ENCODE peak calls at places on chromosomes 12 and 14, in eight cellular contexts. Q is esophagus muscularis mucosa, W is SK-N-SH, P is K562, F is suprapubic skin, E is sigmoid colon, G is H1, V is HepG2. T is an unnamed sample. For H3K4me1, the result is how much of the 10 kb centered on the place peaks cover.

GRCh38 chr12:109772622-109773321 is 59.1 kb downstream of the FAM222A start:
- DNase-seq in P (no peak), V (no peak), G (no peak), E (peak), F (peak), Q (no peak), W (no peak), T (no peak)

GRCh38 chr14:69423279-69423678 is 24.8 kb downstream of the SLC39A9 start:
- DNase-seq in G (no peak), V (no peak), F (no peak), E (no peak), Q (no peak), P (no peak), W (no peak), T (no peak)

GRCh38 chr12:71014180-71014785 is 93.7 kb upstream of the PTPRR start:
- DNase-seq in E (no peak), P (no peak), Q (no peak), V (peak), F (no peak), G (no peak), W (peak), T (no peak)

GRCh38 chr14:40113671-40114070 is 681.4 kb upstream of the FBXO33 start:
- DNase-seq in G (no peak), V (peak), W (no peak), Q (no peak), E (no peak), P (no peak), F (no peak), T (no peak)

GRCh38 chr14:97703006-97703760 is 906.0 kb downstream of the VRK1 start:
- DNase-seq in G (no peak), V (no peak), E (no peak), Q (no peak), P (no peak), W (no peak), F (no peak), T (no peak)

GRCh38 chr14:70886421-70887206 is 20.6 kb upstream of the PCNX1 start:
- DNase-seq in V (no peak), E (no peak), P (no peak), W (no peak), Q (no peak), G (no peak), F (no peak), T (no peak)

GRCh38 chr12:67892289-67892688 is 97.0 kb upstream of the IFNG-AS1 start:
- DNase-seq in F (no peak), G (no peak), Q (no peak), E (no peak), V (no peak), W (peak), P (no peak), T (no peak)

GRCh38 chr14:89164168-89165074 is 252.6 kb downstream of the FOXN3 start:
- DNase-seq in W (no peak), Q (no peak), E (no peak), G (no peak), V (no peak), P (peak), F (no peak), T (no peak)

GRCh38 chr12:100573499-100574261 is at the start of gene GAS2L3:
- DNase-seq in W (peak), V (peak), P (peak), G (peak), F (peak), Q (peak), E (peak), T (peak)

GRCh38 chr14:71529855-71530254 is 402.4 kb upstream of the RGS6 start:
- DNase-seq in W (no peak), Q (no peak), V (no peak), F (no peak), G (no peak), E (no peak), P (no peak), T (no peak)

GRCh38 chr14:64388533-64389243 is 535 bp downstream of the MTHFD1 start:
- DNase-seq in W (peak), V (peak), E (no peak), Q (no peak), P (no peak), G (no peak), F (no peak), T (peak)

GRCh38 chr14:99351166-99352007 is 79.4 kb upstream of the BCL11B start:
- DNase-seq in Q (no peak), W (no peak), F (peak), E (no peak), G (no peak), P (no peak), V (no peak), T (no peak)

GRCh38 chr14:105176513-105176912 is 4.6 kb downstream of the NUDT14 start:
- DNase-seq in G (no peak), P (no peak), V (no peak), W (no peak), F (no peak), Q (no peak), E (no peak), T (no peak)

GRCh38 chr12:59580050-59580449 is 15.8 kb upstream of the SLC16A7 start:
- DNase-seq in P (no peak), F (no peak), E (no peak), Q (no peak), G (no peak), W (no peak), V (no peak), T (no peak)

GRCh38 chr12:82682851-82683261 is 3.9 kb upstream of the TMTC2 start:
- DNase-seq in F (no peak), W (no peak), V (no peak), E (no peak), Q (no peak), P (no peak), G (no peak), T (no peak)

GRCh38 chr12:11433664-11434063 is 38.3 kb upstream of the PRB2 start:
- DNase-seq in W (no peak), Q (no peak), P (no peak), F (no peak), V (no peak), E (no peak), G (no peak), T (no peak)

GRCh38 chr14:31251028-31251958 is 43.7 kb upstream of the HECTD1 start:
- DNase-seq in V (no peak), G (no peak), F (no peak), W (no peak), E (no peak), P (no peak), Q (no peak), T (peak)

GRCh38 chr12:4738541-4738940 is 18.3 kb downstream of the GALNT8 start:
- DNase-seq in P (no peak), W (no peak), G (no peak), F (no peak), V (no peak), Q (no peak), E (no peak), T (no peak)

GRCh38 chr12:113757223-113758002 is 208.7 kb downstream of the RBM19 start:
- DNase-seq in W (no peak), V (no peak), P (no peak), Q (no peak), F (no peak), E (no peak), G (no peak), T (no peak)

GRCh38 chr12:45336762-45337596 is 121.1 kb downstream of the ANO6 start:
- DNase-seq in P (no peak), W (no peak), E (no peak), V (no peak), G (no peak), F (no peak), Q (no peak), T (no peak)

GRCh38 chr12:122862872-122863701 is 27.8 kb downstream of the HIP1R start:
- DNase-seq in V (peak), P (no peak), F (peak), G (no peak), E (peak), Q (no peak), W (peak), T (peak)

GRCh38 chr12:1360812-1361211 is 233.6 kb downstream of the FBXL14 start:
- DNase-seq in G (no peak), V (no peak), E (no peak), P (no peak), W (no peak), F (no peak), Q (no peak), T (no peak)

GRCh38 chr12:107134558-107134957 is 41.2 kb upstream of the CRY1 start:
- DNase-seq in V (peak), E (no peak), W (no peak), F (no peak), P (peak), Q (no peak), G (peak), T (no peak)

GRCh38 chr12:120538281-120539156 is 4.4 kb downstream of the RNF10 start:
- DNase-seq in E (peak), V (peak), G (no peak), F (no peak), Q (no peak), P (no peak), W (peak), T (peak)

GRCh38 chr12:116455540-116456306 is 103.5 kb upstream of the MAP1LC3B2 start:
- DNase-seq in F (peak), V (no peak), Q (peak), W (peak), G (no peak), P (peak), E (peak), T (peak)

GRCh38 chr14:96363751-96364336 is 518 bp downstream of the GSKIP start:
- DNase-seq in G (no peak), F (peak), E (peak), V (peak), P (peak), Q (no peak), W (peak), T (peak)

GRCh38 chr12:75560167-75560566 is 48.8 kb upstream of the KRR1 start:
- DNase-seq in E (no peak), V (peak), W (peak), P (no peak), Q (no peak), G (no peak), F (no peak), T (no peak)

GRCh38 chr12:75834591-75834990 is 197.0 kb downstream of the PHLDA1 start:
- DNase-seq in Q (no peak), V (no peak), P (no peak), G (no peak), E (no peak), W (no peak), F (no peak), T (no peak)

GRCh38 chr14:105325716-105326567 is 11.4 kb downstream of the PACS2 start:
- DNase-seq in P (no peak), Q (no peak), G (no peak), E (no peak), F (no peak), V (no peak), W (peak), T (no peak)

GRCh38 chr12:93003540-93004239 is 74.6 kb upstream of the EEA1 start:
- DNase-seq in F (no peak), W (no peak), V (no peak), G (no peak), E (no peak), P (no peak), Q (no peak), T (no peak)

GRCh38 chr12:50354908-50355307 is 41.5 kb downstream of the FAM186A start:
- DNase-seq in Q (no peak), E (no peak), V (no peak), G (no peak), F (no peak), W (no peak), P (peak), T (no peak)
- TF ChIP-seq EP300 in Q (no peak), E (no peak), V (no peak), G (no peak), F (no peak), W (no peak), P (no peak), T (no peak)

GRCh38 chr12:54038760-54039414 is 6.0 kb downstream of the HOXC5 start:
- DNase-seq in E (no peak), P (no peak), V (no peak), G (no peak), F (peak), W (no peak), Q (no peak), T (peak)

GRCh38 chr12:54035561-54036377 is 2.9 kb downstream of the HOXC5 start:
- DNase-seq in F (no peak), Q (no peak), P (no peak), W (peak), V (no peak), G (no peak), E (no peak), T (no peak)

GRCh38 chr12:54038260-54038759 is 5.5 kb downstream of the HOXC5 start:
- DNase-seq in E (no peak), G (no peak), V (no peak), Q (no peak), F (no peak), W (no peak), P (no peak), T (no peak)

GRCh38 chr12:54036620-54037359 is 3.9 kb downstream of the HOXC5 start:
- DNase-seq in V (no peak), G (no peak), Q (no peak), P (no peak), F (no peak), W (no peak), E (no peak), T (no peak)

GRCh38 chr12:54037360-54038259 is 4.8 kb downstream of the HOXC5 start:
- DNase-seq in F (no peak), E (no peak), P (no peak), V (no peak), W (no peak), G (no peak), Q (no peak), T (no peak)
- H3K4me1 ChIP-seq in F (half or more), E (under half), P (under half), V (under half), W (under half), G (under half), Q (under half), T (under half)

GRCh38 chr14:53956427-53957201 is at the start of gene BMP4:
- DNase-seq in F (peak), Q (no peak), W (peak), E (peak), V (peak), P (peak), G (peak), T (peak)

GRCh38 chr14:53955234-53955556 is 1.4 kb downstream of the BMP4 start:
- DNase-seq in V (no peak), W (no peak), P (no peak), F (peak), Q (no peak), E (no peak), G (no peak), T (no peak)

GRCh38 chr14:53954551-53955233 is 1.9 kb downstream of the BMP4 start:
- DNase-seq in W (no peak), G (peak), Q (no peak), P (no peak), V (no peak), E (peak), F (peak), T (no peak)

GRCh38 chr14:53953828-53954550 is 2.6 kb downstream of the BMP4 start:
- DNase-seq in F (peak), Q (no peak), G (peak), W (peak), E (peak), V (peak), P (no peak), T (no peak)

DNA sequence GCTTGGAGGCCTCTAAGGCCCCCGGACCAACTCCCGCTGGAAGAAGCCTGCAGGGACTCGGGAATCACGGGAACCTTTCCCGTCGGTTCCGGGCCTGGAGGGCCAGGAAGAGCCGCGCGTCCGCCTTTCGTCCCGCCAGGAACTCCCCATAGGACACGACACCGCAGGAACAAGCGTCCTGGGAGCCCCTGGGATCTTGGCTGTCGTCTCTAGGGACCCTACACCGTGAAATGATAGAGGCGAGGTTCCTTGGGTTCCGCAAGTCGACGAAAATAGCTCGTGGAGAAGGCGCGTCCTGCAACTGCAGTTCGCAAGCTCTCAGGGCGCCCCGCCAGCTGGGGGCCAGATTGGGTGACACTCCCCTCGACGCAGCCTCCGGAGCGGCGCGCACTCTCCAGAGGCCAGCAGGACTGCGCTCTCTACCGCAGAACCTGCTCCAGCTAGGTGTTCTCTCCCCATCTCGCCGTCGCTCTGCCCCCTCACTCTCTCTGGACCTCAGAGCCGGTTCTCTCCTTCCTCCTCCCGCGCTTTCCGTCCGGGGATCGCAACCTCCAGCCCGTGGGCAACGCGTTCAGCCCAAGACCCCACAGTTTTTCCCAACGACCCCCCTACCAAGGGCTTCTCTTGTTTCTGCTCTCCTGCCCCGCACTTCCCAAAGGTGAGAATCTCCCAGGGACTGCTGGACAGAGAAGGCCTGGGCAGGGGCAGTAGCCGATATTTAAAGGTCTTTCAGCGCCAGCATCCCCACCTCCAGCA is 776 bp downstream of the BMP4 start:
- DNase-seq in E (peak), W (no peak), P (no peak), Q (no peak), F (peak), G (peak), V (peak), T (peak)
- TF ChIP-seq POLR2AphosphoS5 in E (peak), W (no peak), P (no peak), Q (peak), F (no peak), G (no peak), V (no peak), T (peak)

GRCh38 chr12:89040146-89040964 is 311.9 kb downstream of the DUSP6 start:
- DNase-seq in F (no peak), W (no peak), Q (no peak), P (no peak), E (no peak), V (no peak), G (no peak), T (peak)
- TF ChIP-seq EP300 in F (no peak), W (no peak), Q (no peak), P (no peak), E (no peak), V (no peak), G (no peak), T (no peak)

GRCh38 chr12:124765571-124766489 is 97.8 kb downstream of the SCARB1 start:
- DNase-seq in E (no peak), Q (no peak), V (no peak), F (no peak), G (no peak), P (no peak), W (no peak), T (no peak)

GRCh38 chr12:124764451-124764850 is 99.2 kb downstream of the SCARB1 start:
- DNase-seq in F (no peak), G (peak), P (peak), V (no peak), E (no peak), Q (no peak), W (no peak), T (no peak)

GRCh38 chr12:124766745-124767074 is 97.0 kb downstream of the SCARB1 start:
- DNase-seq in E (no peak), F (no peak), V (no peak), Q (no peak), W (no peak), G (no peak), P (no peak), T (no peak)

GRCh38 chr12:124763594-124763979 is 100.1 kb downstream of the SCARB1 start:
- DNase-seq in F (no peak), G (no peak), P (no peak), W (no peak), V (no peak), Q (no peak), E (no peak), T (no peak)

DNA sequence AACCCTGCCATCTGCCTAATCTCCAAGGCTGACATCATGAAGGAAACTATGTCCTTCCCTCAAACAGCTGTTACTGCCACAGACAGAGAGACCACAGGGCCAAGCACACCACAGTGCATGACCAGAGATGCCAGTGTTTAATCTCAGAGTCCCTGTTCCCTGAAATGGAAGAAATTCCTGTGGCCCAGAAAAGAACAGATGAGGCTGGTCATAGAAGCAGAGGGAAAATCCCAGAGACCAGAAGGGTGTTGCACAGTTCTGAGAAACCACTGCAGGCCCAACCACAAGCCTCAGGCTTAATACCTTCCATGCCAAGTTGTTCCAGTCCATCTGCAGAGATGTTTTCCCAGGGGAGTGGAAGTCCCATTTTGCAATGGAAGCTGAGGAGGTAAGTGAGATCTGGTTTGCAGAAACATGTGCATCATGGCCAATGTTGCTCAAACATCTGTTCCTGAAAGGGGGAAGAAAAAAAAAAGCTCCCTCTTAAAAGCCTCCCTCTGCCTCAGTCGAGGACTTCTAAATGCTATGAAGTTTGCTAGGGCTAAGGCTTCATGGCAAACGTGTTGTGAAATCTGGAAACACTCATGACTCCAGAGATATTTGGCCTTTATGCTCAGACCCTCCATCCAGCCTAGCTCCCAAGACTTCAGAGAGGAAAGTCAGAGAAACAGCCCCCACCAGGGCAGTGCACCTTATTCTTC is 98.6 kb downstream of the SCARB1 start:
- DNase-seq in G (no peak), E (peak), P (no peak), Q (no peak), F (no peak), V (no peak), W (no peak), T (no peak)
- H3K4me1 ChIP-seq in G (under half), E (under half), P (under half), Q (half or more), F (under half), V (under half), W (under half), T (under half)

T was measured in stomach.